ENCODE peak calls at places on chromosomes 12 and 14, in ten cellular contexts. R is Peyer's patch, G is SJSA1, I is A549, H is esophagus squamous epithelium, Z is K562, O is thoracic aorta, A is ovary, D is IMR-90, T is cardiac muscle cell. N is an unnamed sample.
A peak's percentile ranks its signal among the peaks of the same experiment; 100 is the strongest.

GRCh38 chr14:103547941-103548462 is 14.5 kb downstream of the BAG5 start:
- DNase-seq in R (no peak), G (no peak), I (no peak), H (no peak), Z (no peak), O (no peak), A (peak; percentile 26), D (no peak), T (no peak), N (peak; percentile 39)

GRCh38 chr12:23949212-23950010 is at the start of gene SOX5:
- DNase-seq in R (no peak), G (peak; percentile 7), I (peak; percentile 4), H (no peak), Z (peak; percentile 72), O (no peak), A (peak; percentile 20), D (peak; percentile 68), T (peak; percentile 69), N (peak; percentile 46)

GRCh38 chr12:122064034-122064777 is 14.3 kb upstream of the MLXIP start:
- DNase-seq in R (peak; percentile 77), G (peak; percentile 82), I (peak; percentile 98), H (no peak), Z (peak; percentile 99), O (no peak), A (peak; percentile 95), D (peak; percentile 90), T (peak; percentile 99), N (peak; percentile 84)

GRCh38 chr14:36057452-36058142 is 118.9 kb downstream of the PTCSC3 start:
- DNase-seq in R (no peak), G (peak; percentile 76), I (no peak), H (no peak), Z (no peak), O (no peak), A (no peak), D (no peak), T (peak; percentile 5), N (no peak)

GRCh38 chr14:83147006-83147405 is 1613.4 kb upstream of the SEL1L start:
- DNase-seq in R (no peak), G (no peak), I (no peak), H (no peak), Z (no peak), O (no peak), A (no peak), D (peak; percentile 90), T (no peak), N (no peak)

GRCh38 chr12:118064608-118065007 is 3.6 kb upstream of the WSB2 start:
- DNase-seq in R (no peak), G (no peak), I (no peak), H (no peak), Z (peak; percentile 41), O (no peak), A (no peak), D (no peak), T (no peak), N (no peak)

GRCh38 chr12:121536058-121536928 is 44.5 kb downstream of the KDM2B start:
- DNase-seq in R (peak; percentile 97), G (no peak), I (peak; percentile 70), H (peak; percentile 59), Z (peak; percentile 75), O (peak; percentile 82), A (peak; percentile 92), D (peak; percentile 88), T (peak; percentile 83), N (peak; percentile 91)

GRCh38 chr14:94532462-94532861 is 23.2 kb upstream of the SERPINA12 start:
- DNase-seq in R (no peak), G (peak; percentile 19), I (no peak), H (no peak), Z (no peak), O (no peak), A (no peak), D (no peak), T (peak; percentile 21), N (no peak)

GRCh38 chr12:122449317-122449716 is 26.8 kb upstream of the CLIP1 start:
- DNase-seq in R (no peak), G (no peak), I (peak; percentile 76), H (no peak), Z (peak; percentile 22), O (no peak), A (no peak), D (peak; percentile 95), T (peak; percentile 93), N (no peak)

GRCh38 chr12:96811083-96811482 is 96.0 kb upstream of the NEDD1 start:
- DNase-seq in R (no peak), G (peak; percentile 92), I (peak; percentile 92), H (no peak), Z (no peak), O (no peak), A (no peak), D (peak; percentile 85), T (peak; percentile 80), N (no peak)

GRCh38 chr14:35669782-35670181 is 135.8 kb downstream of the INSM2 start:
- DNase-seq in R (no peak), G (no peak), I (peak; percentile 5), H (no peak), Z (no peak), O (no peak), A (no peak), D (peak; percentile 87), T (no peak), N (no peak)

GRCh38 chr12:110776410-110776809 is 33.7 kb upstream of the PPP1CC start:
- DNase-seq in R (peak; percentile 25), G (no peak), I (no peak), H (no peak), Z (no peak), O (no peak), A (no peak), D (no peak), T (no peak), N (no peak)

GRCh38 chr14:70036665-70037064 is 152.1 kb downstream of the SLC8A3 start:
- DNase-seq in R (no peak), G (no peak), I (peak; percentile 24), H (no peak), Z (no peak), O (no peak), A (no peak), D (no peak), T (no peak), N (no peak)
- H3K4me1 ChIP-seq in R (no peaks in the 10 kb centered on the region), G (no peaks in the 10 kb centered on the region), I (peaks cover 20% of the 10 kb centered on the region), H (no peaks in the 10 kb centered on the region), Z (no peaks in the 10 kb centered on the region), O (no peaks in the 10 kb centered on the region), A (no peaks in the 10 kb centered on the region), D (peaks cover 2% of the 10 kb centered on the region), T (no peaks in the 10 kb centered on the region), N (no peaks in the 10 kb centered on the region)

GRCh38 chr12:50634379-50634778 is 129.5 kb upstream of the ATF1 start:
- DNase-seq in R (no peak), G (no peak), I (no peak), H (no peak), Z (no peak), O (no peak), A (no peak), D (no peak), T (no peak), N (no peak)

GRCh38 chr12:50633950-50634349 is 129.2 kb downstream of the DIP2B start:
- DNase-seq in R (no peak), G (peak; percentile 82), I (no peak), H (no peak), Z (no peak), O (no peak), A (no peak), D (peak; percentile 41), T (peak; percentile 76), N (no peak)

GRCh38 chr12:50636505-50636904 is 127.4 kb upstream of the ATF1 start:
- DNase-seq in R (no peak), G (no peak), I (no peak), H (no peak), Z (no peak), O (no peak), A (no peak), D (no peak), T (no peak), N (no peak)

GRCh38 chr12:50635857-50636256 is 128.0 kb upstream of the ATF1 start:
- DNase-seq in R (no peak), G (no peak), I (no peak), H (no peak), Z (no peak), O (no peak), A (no peak), D (no peak), T (no peak), N (no peak)

DNA sequence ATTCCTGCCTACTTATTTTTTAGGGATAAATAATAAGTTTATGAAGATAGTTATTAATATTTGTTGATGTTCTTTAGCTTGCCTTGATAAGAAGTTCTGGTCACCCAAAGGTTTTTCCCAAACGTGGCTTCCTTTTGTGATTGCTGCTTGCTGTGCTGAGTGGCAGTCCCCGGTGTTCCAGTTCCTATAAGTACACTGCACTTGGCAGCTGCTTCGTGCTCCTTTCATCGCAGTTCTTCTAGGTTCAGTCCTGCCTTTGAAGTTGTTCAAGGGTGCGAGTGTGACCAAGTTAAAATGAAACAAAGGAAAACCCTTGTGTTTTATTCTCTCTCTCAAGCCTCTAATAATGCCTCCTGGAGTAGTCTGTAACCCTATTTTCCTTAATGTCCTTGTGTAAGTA is 128.5 kb upstream of the ATF1 start:
- DNase-seq in R (no peak), G (no peak), I (no peak), H (no peak), Z (no peak), O (no peak), A (no peak), D (no peak), T (peak; percentile 11), N (no peak)
- H3K4me1 ChIP-seq in R (no peaks in the 10 kb centered on the region), G (peaks cover 38% of the 10 kb centered on the region), I (peaks cover 15% of the 10 kb centered on the region), H (peaks cover 3% of the 10 kb centered on the region), Z (no peaks in the 10 kb centered on the region), O (no peaks in the 10 kb centered on the region), A (peaks cover 1% of the 10 kb centered on the region), D (peaks cover 2% of the 10 kb centered on the region), T (peaks cover 42% of the 10 kb centered on the region), N (peaks cover 20% of the 10 kb centered on the region)

GRCh38 chr14:91929700-91930099 is 17.8 kb downstream of the FBLN5 start:
- DNase-seq in R (no peak), G (no peak), I (no peak), H (no peak), Z (no peak), O (no peak), A (no peak), D (peak; percentile 40), T (peak; percentile 30), N (no peak)
- H3K4me1 ChIP-seq in R (no peaks in the 10 kb centered on the region), G (no peaks in the 10 kb centered on the region), I (no peaks in the 10 kb centered on the region), H (no peaks in the 10 kb centered on the region), Z (peaks cover 4% of the 10 kb centered on the region), O (peaks cover 67% of the 10 kb centered on the region), A (peaks cover 11% of the 10 kb centered on the region), D (peaks cover 6% of the 10 kb centered on the region), T (no peaks in the 10 kb centered on the region), N (peaks cover 17% of the 10 kb centered on the region)

DNA sequence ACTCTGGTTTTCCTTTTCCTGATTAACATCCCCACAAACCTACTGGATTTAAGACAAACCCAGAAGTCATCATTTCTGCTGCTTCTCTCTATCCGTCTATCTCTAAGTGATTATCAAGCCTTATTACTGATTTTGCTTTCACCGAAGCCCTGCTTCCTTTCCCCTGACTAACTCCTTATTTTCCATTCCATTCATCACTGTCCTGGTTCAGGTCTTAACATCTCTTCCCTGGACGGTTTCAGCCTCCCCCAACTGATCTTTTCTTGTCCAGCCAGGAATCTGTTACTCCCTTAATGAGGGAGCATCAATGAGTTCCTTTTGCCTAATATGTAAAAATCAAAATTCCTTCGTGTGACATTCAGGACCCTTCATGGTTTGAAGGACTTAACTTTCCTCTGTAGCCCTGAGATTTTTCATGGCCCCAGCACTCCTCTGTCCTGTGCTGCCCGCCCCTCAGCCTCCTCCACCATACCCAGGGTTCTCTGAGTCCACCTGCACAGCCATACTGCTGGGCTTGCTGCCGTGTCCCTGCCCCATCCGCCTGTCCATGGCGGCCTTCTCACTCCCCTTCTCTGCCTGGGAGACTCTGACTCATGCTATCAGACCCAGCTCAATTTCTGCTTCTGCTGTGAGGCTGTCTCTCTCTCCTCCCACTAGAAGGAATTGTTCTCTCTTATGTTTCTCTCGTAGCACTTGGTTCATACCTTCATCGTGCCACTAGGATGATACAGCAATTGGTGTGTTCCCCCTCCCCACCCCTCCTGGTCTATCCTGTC is 167.8 kb upstream of the HIF1A start:
- DNase-seq in R (no peak), G (peak; percentile 44), I (peak; percentile 68), H (no peak), Z (peak; percentile 31), O (no peak), A (peak; percentile 57), D (peak; percentile 91), T (peak; percentile 89), N (no peak)
- H3K4me1 ChIP-seq in R (peaks cover 19% of the 10 kb centered on the region), G (peaks cover 54% of the 10 kb centered on the region), I (peaks cover 78% of the 10 kb centered on the region), H (peaks cover 45% of the 10 kb centered on the region), Z (peaks cover 4% of the 10 kb centered on the region), O (peaks cover 44% of the 10 kb centered on the region), A (peaks cover 21% of the 10 kb centered on the region), D (peaks cover 34% of the 10 kb centered on the region), T (peaks cover 38% of the 10 kb centered on the region), N (peaks cover 72% of the 10 kb centered on the region)